ENCODE peak calls at places on chromosomes 6 and 20, in six cellular contexts. O is body of pancreas, I is stomach, Z is transverse colon, M is IMR-90, S is tibial nerve. E is an unnamed sample.
A peak's percentile ranks its signal among the peaks of the same experiment; 100 is the strongest.

GRCh38 chr20:57614490-57615471 is 5.4 kb downstream of the ZBP1 start:
- DNase-seq in M (no peak), I (no peak), S (no peak), O (no peak), Z (no peak), E (no peak)

GRCh38 chr20:51131806-51132205 is 108.9 kb upstream of the KCNG1 start:
- DNase-seq in S (no peak), M (no peak), Z (no peak), O (no peak), I (no peak), E (no peak)

GRCh38 chr6:35381132-35381531 is 38.8 kb downstream of the PPARD start:
- DNase-seq in M (peak; percentile 74), I (no peak), O (no peak), Z (no peak), S (no peak), E (no peak)

GRCh38 chr6:166494757-166495486 is 91.6 kb downstream of the RAMACL start:
- DNase-seq in O (no peak), I (no peak), Z (no peak), S (no peak), M (no peak), E (no peak)

GRCh38 chr20:34753706-34754461 is 49.7 kb downstream of the TP53INP2 start:
- DNase-seq in Z (no peak), I (no peak), S (no peak), O (no peak), M (peak; percentile 60), E (no peak)

GRCh38 chr6:93419304-93420162 is at the start of gene EPHA7:
- DNase-seq in S (peak; percentile 88), M (peak; percentile 76), I (peak; percentile 80), Z (peak; percentile 88), O (peak; percentile 91), E (peak; percentile 93)

GRCh38 chr20:57685134-57685851 is 24.5 kb downstream of the PMEPA1 start:
- DNase-seq in Z (no peak), S (no peak), I (no peak), M (no peak), O (no peak), E (no peak)

GRCh38 chr6:11011787-11012234 is 32.3 kb downstream of the ELOVL2 start:
- DNase-seq in Z (no peak), I (peak; percentile 40), M (no peak), S (no peak), O (peak; percentile 59), E (no peak)

GRCh38 chr6:52328721-52329120 is 33.2 kb upstream of the PAQR8 start:
- DNase-seq in M (no peak), O (no peak), I (no peak), S (no peak), Z (no peak), E (no peak)

GRCh38 chr6:108463789-108464188 is 96.9 kb upstream of the FOXO3 start:
- DNase-seq in O (no peak), S (no peak), I (peak; percentile 45), Z (no peak), M (no peak), E (no peak)

GRCh38 chr6:5486214-5486613 is 224.9 kb downstream of the FARS2 start:
- DNase-seq in S (no peak), O (no peak), M (no peak), I (no peak), Z (no peak), E (no peak)

GRCh38 chr6:21593412-21593926 is at the start of gene SOX4:
- DNase-seq in M (peak; percentile 98), Z (peak; percentile 95), O (peak; percentile 97), S (peak; percentile 91), I (peak; percentile 94), E (peak; percentile 97)
- TF ChIP-seq POLR2A in M (peak; percentile 98), Z (peak; percentile 94), O (peak; percentile 91), S (peak; percentile 53), I (no peak), E (peak; percentile 92)

DNA sequence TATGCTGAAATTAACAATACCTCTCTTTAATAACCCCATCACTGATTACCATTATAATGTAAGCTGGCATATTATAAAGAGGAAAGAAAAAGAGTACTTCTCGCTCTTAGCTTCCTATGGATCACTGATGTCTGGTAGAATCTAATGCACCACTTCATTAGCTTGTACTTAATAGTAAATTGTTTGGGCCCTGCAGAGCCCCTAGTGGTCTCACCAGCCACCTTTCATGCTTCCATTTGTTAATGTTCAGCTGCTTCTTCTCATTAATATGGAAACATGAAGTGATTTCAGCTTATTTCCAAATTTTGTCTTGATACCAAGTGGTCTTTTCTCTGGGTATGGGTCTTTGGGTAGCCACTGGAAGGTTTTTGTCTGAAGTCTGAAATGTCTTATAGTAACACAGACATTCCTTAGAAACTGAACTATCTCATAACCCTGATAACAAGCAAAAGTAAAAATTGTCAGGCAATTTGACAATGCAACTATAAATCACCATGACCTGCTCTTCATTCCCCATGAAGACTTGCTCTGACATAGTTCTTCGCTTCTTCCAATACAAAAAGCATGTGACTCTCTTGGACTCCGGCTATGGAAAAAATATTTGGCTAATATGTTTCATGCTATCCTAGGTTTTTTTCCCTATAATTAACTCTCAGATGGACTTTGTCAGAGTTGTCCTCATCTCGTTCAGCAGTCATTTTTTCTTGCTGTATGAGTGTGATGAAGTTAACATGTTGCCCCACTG is 395.8 kb upstream of the MARCKS start:
- DNase-seq in Z (no peak), O (no peak), I (no peak), M (peak; percentile 52), S (no peak), E (no peak)
- TF ChIP-seq CTCF in Z (no peak), O (no peak), I (no peak), M (peak; percentile 16), S (no peak), E (no peak)

GRCh38 chr20:38423541-38423940 is 11.6 kb downstream of the SNHG17 start:
- DNase-seq in M (no peak), I (no peak), S (no peak), O (no peak), Z (no peak), E (no peak)
- TF ChIP-seq POLR2A in M (no peak), I (no peak), S (no peak), O (no peak), Z (no peak), E (no peak)

GRCh38 chr6:130298258-130298657 is 67.6 kb upstream of the TMEM200A start:
- DNase-seq in S (no peak), M (no peak), O (no peak), I (no peak), Z (no peak), E (no peak)

GRCh38 chr6:130293800-130294199 is 71.0 kb upstream of the SAMD3 start:
- DNase-seq in S (no peak), Z (peak; percentile 9), M (peak; percentile 77), O (no peak), I (no peak), E (no peak)

DNA sequence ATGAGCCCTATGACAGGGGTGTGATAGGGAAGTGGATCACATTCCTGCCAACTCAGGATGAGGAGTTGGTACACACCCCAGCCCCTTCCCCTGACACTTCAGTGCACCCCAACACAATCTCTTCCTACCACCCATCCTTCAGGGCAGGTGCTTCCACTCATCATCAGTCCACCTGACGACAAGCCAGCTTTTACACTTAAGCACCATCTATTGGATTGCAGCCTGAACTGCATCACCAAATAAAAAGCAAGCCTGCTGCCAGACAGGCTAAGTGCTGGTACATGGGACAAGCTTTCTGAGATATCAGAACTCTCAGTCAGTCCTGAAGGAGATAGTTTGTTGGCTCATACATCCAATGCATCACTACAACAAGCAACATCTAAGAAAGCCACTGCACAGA is 69.0 kb upstream of the TMEM200A start:
- DNase-seq in S (no peak), O (no peak), I (no peak), Z (no peak), M (no peak), E (no peak)
- TF ChIP-seq CTCF in S (no peak), O (no peak), I (no peak), Z (no peak), M (no peak), E (no peak)

GRCh38 chr20:1377341-1377871 is 15.4 kb downstream of the FKBP1A start:
- DNase-seq in Z (no peak), S (no peak), I (no peak), M (no peak), O (no peak), E (no peak)
- TF ChIP-seq POLR2A in Z (no peak), S (no peak), I (no peak), M (no peak), O (no peak), E (no peak)

GRCh38 chr20:36830791-36831691 is 44.9 kb upstream of the TLDC2 start:
- DNase-seq in S (peak; percentile 23), I (no peak), M (peak; percentile 23), O (peak; percentile 30), Z (no peak), E (peak; percentile 76)
- TF ChIP-seq CTCF in S (peak; percentile 45), I (peak; percentile 12), M (peak; percentile 33), O (no peak), Z (peak; percentile 23), E (no peak)

E was measured in uterus.